ENCODE peak calls at places on chromosomes 3 and 15, in seven cellular contexts. P is dorsolateral prefrontal cortex; F is CD4-positive, alpha-beta T cell; Y is Peyer's patch; L is glutamatergic neuron; G is neural crest cell; R is left ventricle myocardium inferior. A is an unnamed sample.

GRCh38 chr15:31260646-31261265 is 65.9 kb upstream of the KLF13 start:
- DNase-seq in F (no peak), G (no peak), L (no peak), P (peak; percentile 18), Y (peak; percentile 24), R (no peak), A (no peak)

GRCh38 chr3:154486949-154487348 is 57.0 kb upstream of the GPR149 start:
- DNase-seq in F (no peak), P (no peak), L (no peak), R (no peak), G (no peak), Y (no peak), A (no peak)

GRCh38 chr3:120429921-120430361 is 20.9 kb downstream of the FSTL1 start:
- DNase-seq in G (no peak), Y (no peak), R (no peak), P (no peak), F (no peak), L (no peak), A (no peak)

GRCh38 chr3:115834068-115834467 is 210.8 kb downstream of the GAP43 start:
- DNase-seq in L (no peak), G (no peak), Y (no peak), R (no peak), F (no peak), P (no peak), A (no peak)

GRCh38 chr3:27813255-27813654 is 91.1 kb upstream of the EOMES start:
- DNase-seq in F (no peak), R (no peak), L (no peak), Y (no peak), P (no peak), G (no peak), A (no peak)

GRCh38 chr15:66588537-66588936 is 22.7 kb upstream of the LCTL start:
- DNase-seq in G (no peak), P (no peak), Y (no peak), L (no peak), F (no peak), R (no peak), A (no peak)

GRCh38 chr3:6965881-6966280 is 105.0 kb downstream of the GRM7 start:
- DNase-seq in R (no peak), F (no peak), G (no peak), Y (no peak), L (no peak), P (no peak), A (no peak)

GRCh38 chr15:74958320-74958907 is 1.8 kb upstream of the RPP25 start:
- DNase-seq in R (peak; percentile 68), G (peak; percentile 23), L (peak; percentile 70), Y (peak; percentile 86), F (no peak), P (no peak), A (no peak)

DNA sequence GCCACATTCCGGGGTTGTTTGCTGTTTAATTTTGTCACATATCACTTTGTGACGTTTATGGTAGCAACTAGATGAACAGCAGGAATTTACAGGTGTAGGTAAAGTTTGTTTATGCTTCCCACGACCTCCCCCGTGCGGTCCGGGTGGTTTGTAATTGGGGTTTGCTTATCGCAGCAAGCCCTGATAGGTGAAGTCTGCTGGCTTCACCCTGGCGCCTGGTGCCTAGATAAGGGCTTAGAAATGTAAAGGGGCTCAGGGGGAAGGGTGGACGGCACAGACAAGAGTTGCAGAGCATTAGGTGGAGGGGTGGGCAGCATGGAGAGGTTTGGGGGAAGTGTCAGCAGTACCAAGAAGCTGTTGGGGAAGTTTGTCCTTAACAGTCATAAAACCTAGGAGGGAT is 108.1 kb upstream of the RNF7 start:
- DNase-seq in Y (no peak), G (no peak), F (no peak), R (no peak), P (no peak), L (no peak), A (no peak)
- TF ChIP-seq CTCF in Y (no peak), G (no peak), F (no peak), R (no peak), P (no peak), L (no peak), A (no peak)

DNA sequence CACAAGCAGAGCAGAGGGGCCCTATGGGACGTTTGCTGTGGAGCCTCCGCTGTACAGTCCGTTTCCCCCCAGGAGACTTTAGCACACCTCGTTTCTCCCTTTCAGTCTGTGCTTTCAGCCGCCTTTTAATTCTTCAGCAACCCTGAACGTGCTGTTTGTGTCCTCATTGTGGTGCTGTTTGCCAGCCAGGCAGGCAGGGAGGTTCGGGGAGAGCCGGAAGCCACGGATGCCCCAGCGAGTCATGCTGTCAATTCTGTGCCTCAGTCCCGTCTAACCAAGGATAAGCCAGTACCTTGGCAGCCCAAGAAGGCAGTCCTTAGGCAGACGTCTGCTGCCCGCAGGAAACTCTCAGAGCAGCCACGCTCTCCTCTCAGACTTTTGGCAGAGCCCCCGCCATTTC is 158.7 kb downstream of the UACA start:
- DNase-seq in P (no peak), Y (no peak), G (no peak), F (no peak), R (no peak), L (no peak), A (no peak)
- TF ChIP-seq CTCF in P (no peak), Y (no peak), G (no peak), F (no peak), R (no peak), L (no peak), A (no peak)

GRCh38 chr3:11213810-11214450 is 58.3 kb upstream of the ATG7 start:
- DNase-seq in P (no peak), R (no peak), L (no peak), G (no peak), Y (no peak), F (no peak), A (no peak)

GRCh38 chr3:11212784-11213183 is 58.5 kb downstream of the HRH1 start:
- DNase-seq in R (no peak), L (no peak), Y (no peak), F (no peak), G (no peak), P (no peak), A (no peak)

GRCh38 chr3:11214451-11214987 is 57.7 kb upstream of the ATG7 start:
- DNase-seq in R (no peak), P (no peak), Y (no peak), G (no peak), L (no peak), F (no peak), A (no peak)

GRCh38 chr3:11212301-11212613 is 58.0 kb downstream of the HRH1 start:
- DNase-seq in G (no peak), F (no peak), R (no peak), L (no peak), Y (no peak), P (no peak), A (no peak)

GRCh38 chr3:11211531-11212300 is 57.4 kb downstream of the HRH1 start:
- DNase-seq in F (no peak), G (no peak), R (no peak), L (no peak), P (no peak), Y (no peak), A (no peak)
- TF ChIP-seq CTCF in F (no peak), G (no peak), R (no peak), L (no peak), P (no peak), Y (no peak), A (no peak)

DNA sequence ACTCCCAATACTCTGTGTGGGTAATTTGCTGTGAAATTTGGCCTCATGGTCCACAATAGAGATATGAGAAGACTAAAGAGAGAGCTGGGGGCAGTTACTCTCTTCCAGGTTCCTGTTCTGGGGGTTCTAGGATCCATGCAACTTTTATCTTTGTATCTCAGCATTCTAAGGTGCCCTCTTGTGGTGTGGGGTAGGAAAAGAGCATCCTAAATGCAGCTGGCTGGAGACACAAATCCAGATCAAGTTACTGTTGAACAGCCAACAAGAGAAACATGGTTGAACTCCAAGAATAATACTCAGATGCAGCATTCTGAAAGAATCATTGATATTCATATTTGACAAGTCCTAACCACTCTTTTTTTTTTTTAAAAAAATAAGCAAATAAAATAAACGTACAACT is 238.2 kb downstream of the GREM1 start:
- DNase-seq in Y (no peak), L (no peak), P (no peak), R (no peak), F (no peak), G (no peak), A (no peak)
- TF ChIP-seq CTCF in Y (peak; percentile 19), L (no peak), P (peak; percentile 41), R (peak; percentile 50), F (no peak), G (peak; percentile 57), A (no peak)

GRCh38 chr15:60370105-60370803 is 27.5 kb downstream of the ANXA2 start:
- DNase-seq in R (no peak), F (no peak), P (no peak), G (no peak), L (no peak), Y (no peak), A (no peak)

GRCh38 chr15:60369696-60370095 is 28.1 kb downstream of the ANXA2 start:
- DNase-seq in P (no peak), Y (no peak), G (no peak), R (no peak), L (no peak), F (no peak), A (no peak)

GRCh38 chr15:60372223-60372622 is 25.6 kb downstream of the ANXA2 start:
- DNase-seq in L (no peak), R (no peak), F (no peak), Y (no peak), P (no peak), G (no peak), A (no peak)

GRCh38 chr15:60372756-60373155 is 25.0 kb downstream of the ANXA2 start:
- DNase-seq in Y (no peak), R (no peak), G (no peak), P (no peak), L (no peak), F (no peak), A (no peak)

GRCh38 chr15:60370804-60371700 is 26.7 kb downstream of the ANXA2 start:
- DNase-seq in R (peak; percentile 48), P (no peak), F (no peak), Y (no peak), G (no peak), L (no peak), A (peak; percentile 38)
- TF ChIP-seq CTCF in R (no peak), P (no peak), F (no peak), Y (no peak), G (no peak), L (no peak), A (no peak)

DNA sequence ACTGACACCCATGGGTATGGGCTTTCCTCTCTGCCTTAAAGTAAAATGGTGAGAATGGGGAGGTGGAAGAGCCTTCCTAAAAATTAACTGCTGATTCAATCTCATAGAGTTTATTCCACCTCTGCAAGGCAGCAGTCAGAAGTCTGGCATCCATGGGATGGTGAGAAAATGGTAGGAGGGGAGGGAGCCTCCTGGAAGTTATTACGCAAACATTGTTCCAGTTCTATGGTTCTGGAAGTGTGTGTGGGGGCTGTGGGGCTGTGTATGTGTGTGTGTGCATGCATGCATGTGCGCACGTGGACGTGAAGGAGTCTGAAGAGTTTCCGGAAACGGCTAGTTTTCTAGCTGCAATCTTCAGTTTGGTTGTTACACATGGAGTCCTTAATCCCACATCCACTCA is 177.6 kb downstream of the KCNAB1 start:
- DNase-seq in Y (no peak), F (no peak), L (no peak), G (no peak), P (no peak), R (no peak), A (no peak)
- TF ChIP-seq CTCF in Y (no peak), F (no peak), L (no peak), G (no peak), P (no peak), R (no peak), A (no peak)

GRCh38 chr3:75906555-75907112 is 121.3 kb upstream of the ZNF717 start:
- DNase-seq in L (peak; percentile 84), G (peak; percentile 57), R (no peak), F (no peak), P (peak; percentile 30), Y (no peak), A (no peak)
- TF ChIP-seq CTCF in L (peak; percentile 11), G (peak; percentile 56), R (no peak), F (no peak), P (peak; percentile 5), Y (no peak), A (no peak)

GRCh38 chr3:64262574-64263114 is 37.4 kb upstream of the PRICKLE2 start:
- DNase-seq in L (no peak), Y (no peak), G (no peak), P (no peak), F (no peak), R (no peak), A (no peak)
- TF ChIP-seq CTCF in L (no peak), Y (no peak), G (no peak), P (no peak), F (no peak), R (no peak), A (no peak)

A was measured in omental fat pad.